ENCODE peak calls at places on chromosomes 2 and 18, in seven cellular contexts. One of them, this sample, is unnamed.

GRCh38 chr2:212421571-212422334 is 116.8 kb downstream of the ERBB4 start:
- DNase-seq in gastrocnemius medialis: no peak
- DNase-seq in pancreas: no peak
- DNase-seq in endodermal cell: no peak
- DNase-seq in dorsolateral prefrontal cortex: no peak
- DNase-seq in PC-3: peak; percentile 3
- DNase-seq in thyroid gland: no peak
- DNase-seq in this sample: no peak

GRCh38 chr2:209566250-209566649 is 142.4 kb downstream of the MAP2 start:
- DNase-seq in endodermal cell: no peak
- DNase-seq in PC-3: no peak
- DNase-seq in dorsolateral prefrontal cortex: no peak
- DNase-seq in gastrocnemius medialis: no peak
- DNase-seq in thyroid gland: peak; percentile 63
- DNase-seq in pancreas: no peak
- DNase-seq in this sample: no peak

GRCh38 chr2:5666798-5667197 is 25.4 kb upstream of the SOX11 start:
- DNase-seq in pancreas: no peak
- DNase-seq in dorsolateral prefrontal cortex: no peak
- DNase-seq in endodermal cell: peak; percentile 68
- DNase-seq in thyroid gland: no peak
- DNase-seq in gastrocnemius medialis: no peak
- DNase-seq in PC-3: no peak
- DNase-seq in this sample: no peak

GRCh38 chr2:30267161-30267568 is 35.8 kb downstream of the LBH start:
- DNase-seq in PC-3: no peak
- DNase-seq in dorsolateral prefrontal cortex: no peak
- DNase-seq in endodermal cell: peak; percentile 61
- DNase-seq in gastrocnemius medialis: no peak
- DNase-seq in pancreas: no peak
- DNase-seq in thyroid gland: no peak
- DNase-seq in this sample: peak; percentile 56

GRCh38 chr2:98385050-98385699 is 38.9 kb downstream of the CNGA3 start:
- DNase-seq in dorsolateral prefrontal cortex: peak; percentile 71
- DNase-seq in endodermal cell: peak; percentile 94
- DNase-seq in PC-3: peak; percentile 88
- DNase-seq in pancreas: peak; percentile 90
- DNase-seq in gastrocnemius medialis: peak; percentile 43
- DNase-seq in thyroid gland: peak; percentile 69
- DNase-seq in this sample: no peak

GRCh38 chr2:166343467-166343866 is 32.3 kb downstream of the SCN9A start:
- DNase-seq in thyroid gland: no peak
- DNase-seq in pancreas: no peak
- DNase-seq in gastrocnemius medialis: no peak
- DNase-seq in dorsolateral prefrontal cortex: no peak
- DNase-seq in endodermal cell: peak; percentile 81
- DNase-seq in PC-3: no peak
- DNase-seq in this sample: no peak

GRCh38 chr2:110104025-110104771 is 11.4 kb downstream of the MALL start:
- DNase-seq in dorsolateral prefrontal cortex: no peak
- DNase-seq in endodermal cell: peak; percentile 23
- DNase-seq in PC-3: peak; percentile 62
- DNase-seq in pancreas: no peak
- DNase-seq in gastrocnemius medialis: no peak
- DNase-seq in thyroid gland: peak; percentile 87
- DNase-seq in this sample: no peak

GRCh38 chr2:26521054-26521912 is 43.4 kb upstream of the OTOF start:
- DNase-seq in dorsolateral prefrontal cortex: no peak
- DNase-seq in pancreas: no peak
- DNase-seq in gastrocnemius medialis: peak; percentile 3
- DNase-seq in thyroid gland: peak; percentile 36
- DNase-seq in endodermal cell: peak; percentile 88
- DNase-seq in PC-3: peak; percentile 44
- DNase-seq in this sample: no peak

GRCh38 chr18:39841133-39842041 is 2113.6 kb upstream of the PIK3C3 start:
- DNase-seq in PC-3: peak; percentile 35
- DNase-seq in gastrocnemius medialis: no peak
- DNase-seq in thyroid gland: peak; percentile 78
- DNase-seq in dorsolateral prefrontal cortex: peak; percentile 78
- DNase-seq in endodermal cell: peak; percentile 89
- DNase-seq in pancreas: peak; percentile 68
- DNase-seq in this sample: no peak

GRCh38 chr2:146642066-146642465 is 1202.8 kb upstream of the ACVR2A start:
- DNase-seq in PC-3: no peak
- DNase-seq in thyroid gland: no peak
- DNase-seq in endodermal cell: peak; percentile 41
- DNase-seq in dorsolateral prefrontal cortex: no peak
- DNase-seq in pancreas: no peak
- DNase-seq in gastrocnemius medialis: no peak
- DNase-seq in this sample: no peak

GRCh38 chr2:74481432-74481831 is 1.4 kb downstream of the CCDC142 start:
- DNase-seq in dorsolateral prefrontal cortex: no peak
- DNase-seq in thyroid gland: no peak
- DNase-seq in PC-3: no peak
- DNase-seq in endodermal cell: no peak
- DNase-seq in pancreas: no peak
- DNase-seq in gastrocnemius medialis: no peak
- DNase-seq in this sample: no peak

GRCh38 chr2:74481961-74482800 is 617 bp downstream of the CCDC142 start:
- DNase-seq in dorsolateral prefrontal cortex: no peak
- DNase-seq in endodermal cell: peak; percentile 61
- DNase-seq in pancreas: peak; percentile 70
- DNase-seq in PC-3: peak; percentile 37
- DNase-seq in gastrocnemius medialis: no peak
- DNase-seq in thyroid gland: no peak
- DNase-seq in this sample: no peak

GRCh38 chr2:74486141-74486540 is 3.3 kb downstream of the TTC31 start:
- DNase-seq in thyroid gland: no peak
- DNase-seq in gastrocnemius medialis: no peak
- DNase-seq in dorsolateral prefrontal cortex: no peak
- DNase-seq in endodermal cell: no peak
- DNase-seq in PC-3: no peak
- DNase-seq in pancreas: no peak
- DNase-seq in this sample: no peak

GRCh38 chr2:74488643-74489481 is 6.0 kb downstream of the TTC31 start:
- DNase-seq in thyroid gland: no peak
- DNase-seq in pancreas: no peak
- DNase-seq in gastrocnemius medialis: no peak
- DNase-seq in dorsolateral prefrontal cortex: no peak
- DNase-seq in PC-3: no peak
- DNase-seq in endodermal cell: no peak
- DNase-seq in this sample: no peak

DNA sequence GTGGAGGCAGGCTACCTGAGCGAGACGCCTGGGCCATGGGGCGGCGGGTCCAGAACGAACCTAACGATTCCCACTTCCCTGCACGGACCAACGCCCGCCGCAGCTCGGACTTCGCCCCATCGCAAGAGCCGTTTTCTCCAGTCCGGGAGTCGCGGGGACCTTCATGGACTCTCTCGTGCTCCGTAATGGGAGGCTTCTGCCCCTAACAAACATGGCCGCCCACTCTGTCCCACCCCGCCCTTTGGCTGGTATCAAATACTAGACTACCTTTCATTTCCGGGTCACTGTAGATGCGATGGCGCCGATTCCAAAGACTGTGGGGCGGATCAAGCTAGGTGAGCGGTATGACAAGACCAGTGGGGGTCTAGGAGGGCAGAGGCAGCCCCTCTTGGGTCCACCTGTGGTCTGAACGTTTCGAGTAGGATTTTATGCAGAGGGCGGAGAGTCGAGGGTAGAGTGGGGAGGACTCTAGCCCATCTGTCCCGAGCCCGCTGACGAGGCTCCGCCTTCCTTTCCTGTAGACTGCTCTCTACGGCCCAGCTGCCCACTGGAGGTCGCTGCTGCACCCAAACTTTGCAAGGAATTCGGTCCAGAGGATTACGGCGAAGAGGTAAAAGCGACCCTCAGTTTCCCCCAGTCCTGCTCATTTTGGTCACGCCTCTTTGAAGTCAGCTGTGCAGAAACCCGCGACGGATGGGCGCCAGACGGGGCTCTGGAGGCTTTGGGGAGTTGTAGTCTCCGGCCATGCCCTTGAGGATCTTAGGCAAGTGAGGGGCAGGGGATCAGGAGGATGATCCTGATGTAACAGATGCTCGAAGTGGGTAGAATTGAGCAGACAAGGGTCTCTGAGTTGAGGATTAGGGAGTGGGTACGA is at the start of the genes CCDC142 and TTC31:
- DNase-seq in pancreas: peak; percentile 92
- DNase-seq in gastrocnemius medialis: peak; percentile 97
- DNase-seq in endodermal cell: peak; percentile 98
- DNase-seq in PC-3: peak; percentile 94
- DNase-seq in dorsolateral prefrontal cortex: peak; percentile 94
- DNase-seq in thyroid gland: peak; percentile 98
- DNase-seq in this sample: peak; percentile 97
- TF ChIP-seq CTCF in pancreas: peak; percentile 72
- TF ChIP-seq CTCF in gastrocnemius medialis: peak; percentile 85
- TF ChIP-seq CTCF in endodermal cell: peak; percentile 93
- TF ChIP-seq CTCF in PC-3: peak; percentile 95
- TF ChIP-seq CTCF in dorsolateral prefrontal cortex: peak; percentile 86
- TF ChIP-seq CTCF in thyroid gland: peak; percentile 59
- TF ChIP-seq CTCF in this sample: peak; percentile 77

DNA sequence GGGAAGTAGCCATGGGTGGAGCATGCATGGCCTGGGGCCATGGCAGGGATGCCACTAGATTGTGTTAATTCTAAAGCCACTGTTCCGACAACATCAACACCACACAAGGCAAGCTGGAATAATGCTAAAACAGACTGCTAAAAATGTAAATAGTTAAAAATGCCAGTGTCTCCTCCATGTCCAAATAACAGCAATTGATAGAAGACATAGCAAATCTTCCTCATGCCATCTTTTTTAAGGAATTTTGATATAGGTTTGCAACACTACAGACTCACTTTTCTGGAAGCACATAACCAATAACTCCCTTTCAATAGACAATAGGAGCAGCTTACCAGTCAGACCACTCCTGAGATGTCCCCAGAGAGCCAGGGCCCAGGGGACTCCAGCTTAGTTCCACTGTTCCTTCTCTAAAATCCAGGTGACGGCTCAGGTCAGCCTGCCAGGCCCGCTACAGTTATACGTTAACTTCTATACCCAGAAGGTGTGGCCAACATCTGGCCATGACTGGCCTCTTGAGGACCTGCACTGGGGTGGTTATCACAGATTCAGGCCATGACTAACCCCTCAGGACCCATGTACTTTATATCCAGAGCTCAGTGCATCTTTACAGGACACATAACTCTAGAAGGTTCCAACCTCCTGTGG is 20.3 kb downstream of the TUBB6 start:
- DNase-seq in PC-3: no peak
- DNase-seq in thyroid gland: no peak
- DNase-seq in endodermal cell: no peak
- DNase-seq in dorsolateral prefrontal cortex: no peak
- DNase-seq in gastrocnemius medialis: no peak
- DNase-seq in pancreas: no peak
- DNase-seq in this sample: no peak
- H3K27ac ChIP-seq in PC-3: no peak overlapping the region
- H3K27ac ChIP-seq in thyroid gland: no peak overlapping the region
- H3K27ac ChIP-seq in endodermal cell: no peak overlapping the region
- H3K27ac ChIP-seq in dorsolateral prefrontal cortex: no peak overlapping the region
- H3K27ac ChIP-seq in gastrocnemius medialis: no peak overlapping the region
- H3K27ac ChIP-seq in pancreas: no peak overlapping the region
- H3K27ac ChIP-seq in this sample: no peak overlapping the region

DNA sequence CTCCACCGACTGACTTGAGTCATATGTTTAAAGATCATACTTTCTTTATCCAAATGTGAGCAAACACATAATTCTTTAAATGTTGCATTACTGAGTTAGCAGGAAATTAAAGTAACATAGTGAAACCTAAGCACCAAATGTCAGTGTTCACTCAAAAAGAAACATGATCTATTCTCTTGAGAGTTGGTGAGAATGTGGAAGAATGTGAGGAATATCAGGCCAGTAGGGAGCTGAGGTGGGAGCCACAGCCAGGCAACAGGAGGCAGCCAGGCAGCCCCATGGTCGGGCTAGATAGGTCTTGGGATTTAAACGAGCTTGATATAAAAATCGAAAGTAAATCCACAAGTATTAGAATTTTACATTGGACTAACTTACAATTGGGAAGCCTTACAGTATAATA is 198.1 kb upstream of the SH3BP4 start:
- DNase-seq in dorsolateral prefrontal cortex: no peak
- DNase-seq in pancreas: no peak
- DNase-seq in endodermal cell: no peak
- DNase-seq in PC-3: no peak
- DNase-seq in gastrocnemius medialis: no peak
- DNase-seq in thyroid gland: no peak
- DNase-seq in this sample: no peak
- H3K4me3 ChIP-seq in dorsolateral prefrontal cortex: no peak overlapping the region
- H3K4me3 ChIP-seq in pancreas: no peak overlapping the region
- H3K4me3 ChIP-seq in endodermal cell: no peak overlapping the region
- H3K4me3 ChIP-seq in PC-3: no peak overlapping the region
- H3K4me3 ChIP-seq in gastrocnemius medialis: no peak overlapping the region
- H3K4me3 ChIP-seq in thyroid gland: no peak overlapping the region
- H3K4me3 ChIP-seq in this sample: no peak overlapping the region

GRCh38 chr2:77018219-77018618 is 504.0 kb downstream of the LRRTM4 start:
- DNase-seq in pancreas: no peak
- DNase-seq in endodermal cell: no peak
- DNase-seq in gastrocnemius medialis: no peak
- DNase-seq in thyroid gland: no peak
- DNase-seq in PC-3: no peak
- DNase-seq in dorsolateral prefrontal cortex: no peak
- DNase-seq in this sample: no peak
- TF ChIP-seq CTCF in pancreas: no peak
- TF ChIP-seq CTCF in endodermal cell: no peak
- TF ChIP-seq CTCF in gastrocnemius medialis: no peak
- TF ChIP-seq CTCF in thyroid gland: no peak
- TF ChIP-seq CTCF in PC-3: no peak
- TF ChIP-seq CTCF in dorsolateral prefrontal cortex: no peak
- TF ChIP-seq CTCF in this sample: no peak

DNA sequence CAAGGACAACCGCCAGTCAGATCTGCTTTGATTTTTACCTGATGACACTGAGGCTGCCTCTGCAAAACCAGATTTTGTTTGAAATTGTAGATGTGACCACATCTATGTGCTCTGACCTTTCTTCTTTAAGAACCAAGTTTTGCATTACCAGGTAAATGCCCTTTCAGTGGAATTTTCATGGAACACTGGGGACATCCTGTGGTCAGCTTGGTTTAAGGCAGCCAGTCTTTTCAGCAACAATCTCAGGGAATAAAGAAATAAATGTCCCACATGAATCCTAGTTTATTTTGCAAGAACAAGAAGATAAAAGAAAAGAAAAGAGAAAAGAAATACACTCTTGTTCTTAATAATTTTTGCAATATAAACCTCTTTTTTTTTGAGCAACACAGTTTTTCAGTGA is 90.6 kb downstream of the POU3F3 start:
- DNase-seq in gastrocnemius medialis: no peak
- DNase-seq in dorsolateral prefrontal cortex: no peak
- DNase-seq in endodermal cell: peak; percentile 79
- DNase-seq in PC-3: peak; percentile 70
- DNase-seq in thyroid gland: no peak
- DNase-seq in pancreas: no peak
- DNase-seq in this sample: no peak
- H3K27ac ChIP-seq in gastrocnemius medialis: no peak overlapping the region
- H3K27ac ChIP-seq in dorsolateral prefrontal cortex: peak overlapping the region; percentile 89
- H3K27ac ChIP-seq in endodermal cell: no peak overlapping the region
- H3K27ac ChIP-seq in PC-3: no peak overlapping the region
- H3K27ac ChIP-seq in thyroid gland: no peak overlapping the region
- H3K27ac ChIP-seq in pancreas: no peak overlapping the region
- H3K27ac ChIP-seq in this sample: no peak overlapping the region

GRCh38 chr2:134682726-134683125 is 36.1 kb downstream of the TMEM163 start:
- DNase-seq in thyroid gland: no peak
- DNase-seq in pancreas: no peak
- DNase-seq in dorsolateral prefrontal cortex: no peak
- DNase-seq in PC-3: peak; percentile 26
- DNase-seq in gastrocnemius medialis: no peak
- DNase-seq in endodermal cell: no peak
- DNase-seq in this sample: no peak
- H3K4me3 ChIP-seq in thyroid gland: no peak overlapping the region
- H3K4me3 ChIP-seq in pancreas: no peak overlapping the region
- H3K4me3 ChIP-seq in dorsolateral prefrontal cortex: no peak overlapping the region
- H3K4me3 ChIP-seq in PC-3: no peak overlapping the region
- H3K4me3 ChIP-seq in gastrocnemius medialis: no peak overlapping the region
- H3K4me3 ChIP-seq in endodermal cell: no peak overlapping the region
- H3K4me3 ChIP-seq in this sample: no peak overlapping the region

This sample was measured in coronary artery.